ENCODE peak calls at places on chromosomes 13 and 19, in six cellular contexts. One of them, this sample, is unnamed.

GRCh38 chr13:50144473-50145160 is 129.4 kb downstream of the KCNRG start:
- DNase-seq in IMR-90: no peak
- DNase-seq in mesothelial cell of epicardium: no peak
- DNase-seq in HFF-Myc: no peak
- DNase-seq in AG09309: no peak
- DNase-seq in nephron progenitor cell: no peak
- DNase-seq in this sample: no peak

GRCh38 chr13:67395577-67395976 is 165.4 kb upstream of the PCDH9 start:
- DNase-seq in IMR-90: no peak
- DNase-seq in mesothelial cell of epicardium: no peak
- DNase-seq in HFF-Myc: no peak
- DNase-seq in AG09309: no peak
- DNase-seq in nephron progenitor cell: no peak
- DNase-seq in this sample: no peak

GRCh38 chr19:574658-575526 is 2.5 kb downstream of the BSG start:
- DNase-seq in IMR-90: peak; percentile 59
- DNase-seq in mesothelial cell of epicardium: no peak
- DNase-seq in HFF-Myc: no peak
- DNase-seq in AG09309: no peak
- DNase-seq in nephron progenitor cell: peak; percentile 37
- DNase-seq in this sample: no peak

GRCh38 chr19:46537136-46538097 is 41.8 kb upstream of the PNMA8B start:
- DNase-seq in IMR-90: peak; percentile 29
- DNase-seq in mesothelial cell of epicardium: peak; percentile 71
- DNase-seq in HFF-Myc: no peak
- DNase-seq in AG09309: no peak
- DNase-seq in nephron progenitor cell: peak; percentile 77
- DNase-seq in this sample: peak; percentile 58

GRCh38 chr13:25874907-25875306 is 176.9 kb downstream of the SHISA2 start:
- DNase-seq in IMR-90: no peak
- DNase-seq in mesothelial cell of epicardium: no peak
- DNase-seq in HFF-Myc: no peak
- DNase-seq in AG09309: no peak
- DNase-seq in nephron progenitor cell: no peak
- DNase-seq in this sample: peak; percentile 35

GRCh38 chr19:54873990-54874389 is at the start of gene FCAR:
- DNase-seq in IMR-90: no peak
- DNase-seq in mesothelial cell of epicardium: no peak
- DNase-seq in HFF-Myc: no peak
- DNase-seq in AG09309: no peak
- DNase-seq in nephron progenitor cell: no peak
- DNase-seq in this sample: no peak

GRCh38 chr13:105591308-105591707 is 944.2 kb downstream of the EFNB2 start:
- DNase-seq in IMR-90: no peak
- DNase-seq in mesothelial cell of epicardium: no peak
- DNase-seq in HFF-Myc: no peak
- DNase-seq in AG09309: no peak
- DNase-seq in nephron progenitor cell: no peak
- DNase-seq in this sample: no peak

GRCh38 chr13:28650284-28650683 is 8.6 kb upstream of the POMP start:
- DNase-seq in IMR-90: peak; percentile 85
- DNase-seq in mesothelial cell of epicardium: no peak
- DNase-seq in HFF-Myc: no peak
- DNase-seq in AG09309: no peak
- DNase-seq in nephron progenitor cell: no peak
- DNase-seq in this sample: no peak

GRCh38 chr19:34560229-34560628 is 78.7 kb downstream of the WTIP start:
- DNase-seq in IMR-90: no peak
- DNase-seq in mesothelial cell of epicardium: no peak
- DNase-seq in HFF-Myc: no peak
- DNase-seq in AG09309: no peak
- DNase-seq in nephron progenitor cell: no peak
- DNase-seq in this sample: no peak

GRCh38 chr13:66558511-66558910 is 671.6 kb downstream of the PCDH9 start:
- DNase-seq in IMR-90: peak; percentile 30
- DNase-seq in mesothelial cell of epicardium: no peak
- DNase-seq in HFF-Myc: no peak
- DNase-seq in AG09309: no peak
- DNase-seq in nephron progenitor cell: no peak
- DNase-seq in this sample: no peak

GRCh38 chr13:100550433-100550832 is 38.2 kb downstream of the GGACT start:
- DNase-seq in IMR-90: peak; percentile 15
- DNase-seq in mesothelial cell of epicardium: no peak
- DNase-seq in HFF-Myc: peak; percentile 33
- DNase-seq in AG09309: peak; percentile 53
- DNase-seq in nephron progenitor cell: no peak
- DNase-seq in this sample: no peak

GRCh38 chr13:46374710-46375109 is 12.3 kb downstream of the RUBCNL start:
- DNase-seq in IMR-90: no peak
- DNase-seq in mesothelial cell of epicardium: no peak
- DNase-seq in HFF-Myc: no peak
- DNase-seq in AG09309: no peak
- DNase-seq in nephron progenitor cell: no peak
- DNase-seq in this sample: no peak

DNA sequence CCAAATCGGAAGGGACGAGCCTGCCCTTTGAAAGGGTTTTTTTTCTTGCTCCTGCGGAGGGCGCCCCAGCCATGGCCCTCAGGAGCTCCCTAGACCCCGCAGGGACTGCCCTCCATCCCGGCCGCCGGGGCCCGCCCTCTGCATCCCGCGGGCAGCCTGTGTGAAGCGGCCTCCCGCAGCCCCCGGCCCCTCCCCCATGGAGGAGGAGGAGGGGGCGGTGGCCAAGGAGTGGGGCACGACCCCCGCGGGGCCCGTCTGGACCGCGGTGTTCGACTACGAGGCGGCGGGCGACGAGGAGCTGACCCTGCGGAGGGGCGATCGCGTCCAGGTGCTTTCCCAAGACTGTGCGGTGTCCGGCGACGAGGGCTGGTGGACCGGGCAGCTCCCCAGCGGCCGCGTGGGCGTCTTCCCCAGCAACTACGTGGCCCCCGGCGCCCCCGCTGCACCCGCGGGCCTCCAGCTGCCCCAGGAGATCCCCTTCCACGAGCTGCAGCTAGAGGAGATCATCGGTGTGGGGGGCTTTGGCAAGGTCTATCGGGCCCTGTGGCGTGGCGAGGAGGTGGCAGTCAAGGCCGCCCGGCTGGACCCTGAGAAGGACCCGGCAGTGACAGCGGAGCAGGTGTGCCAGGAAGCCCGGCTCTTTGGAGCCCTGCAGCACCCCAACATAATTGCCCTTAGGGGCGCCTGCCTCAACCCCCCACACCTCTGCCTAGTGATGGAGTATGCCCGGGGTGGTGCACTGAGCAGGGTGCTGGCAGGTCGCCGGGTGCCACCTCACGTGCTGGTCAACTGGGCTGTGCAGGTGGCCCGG is 815 bp downstream of the MAP3K10 start:
- DNase-seq in IMR-90: peak; percentile 19
- DNase-seq in mesothelial cell of epicardium: peak; percentile 45
- DNase-seq in HFF-Myc: no peak
- DNase-seq in AG09309: no peak
- DNase-seq in nephron progenitor cell: peak; percentile 74
- DNase-seq in this sample: peak; percentile 19
- TF ChIP-seq CTCF in IMR-90: peak; percentile 7
- TF ChIP-seq CTCF in mesothelial cell of epicardium: no peak
- TF ChIP-seq CTCF in HFF-Myc: no peak
- TF ChIP-seq CTCF in AG09309: no peak
- TF ChIP-seq CTCF in nephron progenitor cell: no peak
- TF ChIP-seq CTCF in this sample: no peak

GRCh38 chr13:81874681-81875661 is 1534.0 kb upstream of the SPRY2 start:
- DNase-seq in IMR-90: no peak
- DNase-seq in mesothelial cell of epicardium: no peak
- DNase-seq in HFF-Myc: no peak
- DNase-seq in AG09309: no peak
- DNase-seq in nephron progenitor cell: no peak
- DNase-seq in this sample: no peak

GRCh38 chr13:81874253-81874652 is 1533.3 kb upstream of the SPRY2 start:
- DNase-seq in IMR-90: no peak
- DNase-seq in mesothelial cell of epicardium: no peak
- DNase-seq in HFF-Myc: no peak
- DNase-seq in AG09309: no peak
- DNase-seq in nephron progenitor cell: no peak
- DNase-seq in this sample: no peak

GRCh38 chr13:81872581-81872980 is 1531.7 kb upstream of the SPRY2 start:
- DNase-seq in IMR-90: no peak
- DNase-seq in mesothelial cell of epicardium: no peak
- DNase-seq in HFF-Myc: no peak
- DNase-seq in AG09309: no peak
- DNase-seq in nephron progenitor cell: peak; percentile 2
- DNase-seq in this sample: no peak
- TF ChIP-seq CTCF in IMR-90: no peak
- TF ChIP-seq CTCF in mesothelial cell of epicardium: peak; percentile 24
- TF ChIP-seq CTCF in HFF-Myc: no peak
- TF ChIP-seq CTCF in AG09309: no peak
- TF ChIP-seq CTCF in nephron progenitor cell: peak; percentile 51
- TF ChIP-seq CTCF in this sample: no peak

DNA sequence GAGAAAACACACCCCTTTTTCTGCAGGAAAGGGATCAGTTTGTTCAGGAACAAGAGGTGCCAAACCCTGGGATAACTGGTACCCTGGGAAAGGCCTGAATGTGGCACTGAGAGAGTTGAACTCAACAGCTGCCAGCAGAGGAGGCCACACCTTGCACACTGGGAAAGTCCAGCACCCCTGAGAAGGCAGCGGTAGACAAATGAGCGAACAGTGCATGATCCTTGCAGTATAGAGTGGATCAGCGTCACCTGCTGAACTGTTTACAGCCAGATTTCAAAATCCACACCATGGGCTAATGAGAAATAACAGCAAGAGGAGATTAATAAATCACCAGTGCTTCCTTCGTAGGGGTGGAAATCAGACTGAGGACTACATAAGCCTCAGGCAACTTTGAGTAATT is 52.2 kb downstream of the DCT start:
- DNase-seq in IMR-90: no peak
- DNase-seq in mesothelial cell of epicardium: no peak
- DNase-seq in HFF-Myc: no peak
- DNase-seq in AG09309: no peak
- DNase-seq in nephron progenitor cell: no peak
- DNase-seq in this sample: no peak
- TF ChIP-seq CTCF in IMR-90: no peak
- TF ChIP-seq CTCF in mesothelial cell of epicardium: no peak
- TF ChIP-seq CTCF in HFF-Myc: no peak
- TF ChIP-seq CTCF in AG09309: no peak
- TF ChIP-seq CTCF in nephron progenitor cell: no peak
- TF ChIP-seq CTCF in this sample: no peak

DNA sequence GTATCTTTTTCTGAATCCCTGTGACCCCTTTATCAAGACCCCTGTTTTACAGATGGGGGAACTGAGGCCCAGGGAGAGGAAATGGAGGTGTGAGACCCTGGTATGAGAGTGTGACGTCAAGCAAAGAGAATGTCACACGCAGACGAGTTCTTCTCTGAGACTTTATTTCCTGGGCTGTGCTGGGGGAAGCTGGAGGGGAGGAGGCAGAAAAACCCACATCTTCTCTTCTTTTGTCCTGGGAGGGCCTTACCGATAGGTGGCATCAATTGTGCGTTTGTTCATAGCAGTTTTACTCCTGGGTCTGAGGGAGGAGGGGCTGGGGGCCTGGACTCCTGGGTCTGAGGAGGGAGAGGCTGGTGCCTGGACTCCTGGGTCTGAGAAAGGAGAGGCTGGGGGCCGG is 4.9 kb upstream of the KLK15 start:
- DNase-seq in IMR-90: no peak
- DNase-seq in mesothelial cell of epicardium: no peak
- DNase-seq in HFF-Myc: no peak
- DNase-seq in AG09309: no peak
- DNase-seq in nephron progenitor cell: no peak
- DNase-seq in this sample: no peak
- TF ChIP-seq CTCF in IMR-90: peak; percentile 17
- TF ChIP-seq CTCF in mesothelial cell of epicardium: no peak
- TF ChIP-seq CTCF in HFF-Myc: peak; percentile 27
- TF ChIP-seq CTCF in AG09309: peak; percentile 11
- TF ChIP-seq CTCF in nephron progenitor cell: no peak
- TF ChIP-seq CTCF in this sample: no peak

This sample was measured in natural killer cell.